ENCODE peak calls at places on chromosomes 2 and 18, in six cellular contexts. C is HepG2, G is HCT116, D is K562, J is H1, B is GM12878. K is an unnamed sample. For H3K9me3, the result is how much of the 10 kb centered on the place peaks cover.

GRCh38 chr2:65382323-65382722 is 50.1 kb downstream of the SPRED2 start:
- DNase-seq in G (no peak), B (no peak), C (no peak), D (no peak), J (no peak), K (no peak)

GRCh38 chr2:47405757-47406156 is 2.8 kb downstream of the MSH2 start:
- DNase-seq in G (no peak), C (no peak), J (no peak), D (no peak), B (no peak), K (no peak)

GRCh38 chr2:171956135-171956830 is 34.0 kb downstream of the HAT1 start:
- DNase-seq in C (no peak), B (no peak), D (no peak), G (no peak), J (no peak), K (no peak)

GRCh38 chr2:242088471-242089212 is 219.1 kb downstream of the RTP5 start:
- DNase-seq in C (peak), D (peak), B (peak), G (peak), J (peak), K (peak)

GRCh38 chr18:43935051-43935412 is 657.7 kb upstream of the SYT4 start:
- DNase-seq in D (no peak), B (no peak), G (no peak), C (no peak), J (no peak), K (no peak)

GRCh38 chr2:109637749-109638570 is 23.8 kb downstream of the SOWAHC start:
- DNase-seq in C (peak), G (no peak), B (peak), J (no peak), D (no peak), K (no peak)

GRCh38 chr2:29220506-29221270 is 105.5 kb downstream of the CLIP4 start:
- DNase-seq in B (no peak), J (no peak), G (no peak), D (no peak), C (no peak), K (no peak)

GRCh38 chr18:36402765-36403396 is 105.4 kb downstream of the FHOD3 start:
- DNase-seq in C (no peak), B (no peak), J (no peak), D (no peak), G (no peak), K (no peak)

GRCh38 chr2:162252147-162252546 is 8.9 kb upstream of the FAP start:
- DNase-seq in G (no peak), D (no peak), J (no peak), C (no peak), B (no peak), K (no peak)

GRCh38 chr18:23982154-23983071 is 32.1 kb upstream of the TTC39C start:
- DNase-seq in C (no peak), D (no peak), B (no peak), J (no peak), G (no peak), K (no peak)

GRCh38 chr2:181334158-181334826 is 122.9 kb upstream of the ITGA4 start:
- DNase-seq in C (no peak), G (no peak), B (no peak), J (no peak), D (no peak), K (no peak)
- H3K9ac ChIP-seq in C (no peak), G (no peak), B (no peak), J (no peak), D (no peak), K (no peak)

GRCh38 chr2:85585781-85586105 is 1.5 kb downstream of the VAMP5 start:
- DNase-seq in G (no peak), J (no peak), B (no peak), C (no peak), D (no peak), K (no peak)
- TF ChIP-seq ZNF274 in G (no peak), J (no peak), B (no peak), C (no peak), D (no peak), K (no peak)

DNA sequence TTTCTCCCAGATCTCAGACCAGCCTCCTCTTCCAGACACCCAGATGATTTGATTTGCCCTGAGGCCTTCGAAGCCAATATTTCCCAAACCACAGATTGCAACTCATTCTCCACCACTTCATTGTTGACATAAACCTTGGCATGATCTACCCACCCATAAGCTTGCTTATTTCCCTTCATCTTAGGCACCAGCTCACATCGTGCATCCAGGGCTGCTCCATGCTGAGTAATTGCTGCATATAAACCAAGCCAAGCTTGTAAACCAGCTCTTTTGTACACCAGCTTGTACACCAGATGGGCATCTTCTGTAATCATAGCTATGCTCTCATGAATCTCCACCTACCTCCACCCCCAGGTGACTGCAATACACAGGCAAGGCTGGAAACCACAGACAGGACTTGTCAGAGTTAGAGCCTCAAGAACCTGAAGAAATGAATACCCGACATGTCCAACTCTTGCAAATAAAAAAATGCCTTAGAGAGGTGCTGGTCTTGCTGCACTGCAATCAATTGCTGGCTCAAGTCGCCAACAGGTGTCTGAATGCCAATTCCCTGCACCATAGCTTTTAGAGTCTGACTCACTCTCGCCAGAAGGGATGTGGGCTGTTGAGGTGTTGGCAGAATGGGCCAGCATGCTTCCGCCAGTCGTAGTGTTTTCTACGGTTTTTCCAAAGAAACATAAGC is 31.5 kb downstream of the TRABD2A start:
- DNase-seq in G (no peak), D (no peak), C (no peak), B (no peak), J (no peak), K (no peak)
- H3K9me3 ChIP-seq in G (under half), D (under half), C (under half), B (under half), J (under half), K (under half)

GRCh38 chr18:78687736-78688135 is 291.9 kb upstream of the SALL3 start:
- DNase-seq in D (no peak), G (no peak), J (no peak), B (no peak), C (no peak), K (no peak)
- H3K9ac ChIP-seq in D (no peak), G (no peak), J (no peak), B (no peak), C (no peak), K (no peak)

GRCh38 chr2:135149251-135149650 is 97.2 kb downstream of the RAB3GAP1 start:
- DNase-seq in C (peak), D (no peak), G (no peak), B (no peak), J (no peak), K (no peak)
- TF ChIP-seq ZNF274 in C (no peak), D (no peak), G (no peak), B (no peak), J (no peak), K (no peak)

DNA sequence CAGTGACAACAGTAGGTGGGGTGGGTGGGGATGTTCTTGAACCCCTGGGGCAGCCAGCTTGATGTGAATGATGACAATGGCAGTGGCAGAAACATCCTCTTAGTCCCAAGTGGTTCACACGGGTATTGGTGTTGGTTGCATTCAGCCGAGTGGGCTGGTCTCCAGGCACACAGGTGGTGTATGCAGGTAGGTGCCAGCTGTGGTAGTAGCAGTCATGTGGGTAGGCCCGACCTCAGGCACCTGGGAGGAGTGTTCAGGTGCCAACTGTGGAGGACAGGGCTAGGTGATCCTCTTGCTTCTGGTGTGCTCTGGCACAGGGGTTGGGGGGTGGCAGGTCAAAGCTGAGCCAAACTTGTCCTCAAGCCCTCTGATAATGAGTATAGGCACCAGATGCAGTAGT is 327.6 kb upstream of the CYP26B1 start:
- DNase-seq in C (no peak), G (no peak), D (no peak), B (no peak), J (no peak), K (no peak)
- H3K9me3 ChIP-seq in C (under half), G (under half), D (under half), B (under half), J (under half), K (under half)

GRCh38 chr18:58541137-58541788 is 87.6 kb downstream of the ALPK2 start:
- DNase-seq in G (peak), J (peak), C (no peak), D (peak), B (no peak), K (peak)
- H3K9ac ChIP-seq in G (peak), J (no peak), C (no peak), D (no peak), B (peak), K (no peak)

K was measured in NT2/D1.